ENCODE peak calls at places on chromosomes 5 and 9, in nine cellular contexts. T is AG10803, C is ACHN, O is Calu3, N is sciatic nerve, V is A549, Q is heart right ventricle, F is SW 1271, P is T-helper 1 cell. A is an unnamed sample.
A peak's percentile ranks its signal among the peaks of the same experiment; 100 is the strongest.

GRCh38 chr5:57887851-57888621 is 405.4 kb upstream of the ACTBL2 start:
- DNase-seq in C (peak; percentile 86), Q (peak; percentile 69), T (peak; percentile 68), P (no peak), N (no peak), V (peak; percentile 85), F (peak; percentile 75), O (peak; percentile 53), A (no peak)

GRCh38 chr5:64502181-64502580 is 3.6 kb upstream of the RGS7BP start:
- DNase-seq in P (no peak), Q (no peak), C (no peak), F (no peak), V (no peak), N (no peak), T (no peak), O (no peak), A (no peak)

GRCh38 chr5:36066540-36067210 is at the start of gene UGT3A2:
- DNase-seq in O (no peak), F (no peak), C (peak; percentile 13), V (no peak), Q (no peak), T (no peak), P (no peak), N (no peak), A (no peak)

GRCh38 chr9:12723409-12724028 is 30.3 kb downstream of the TYRP1 start:
- DNase-seq in Q (no peak), C (peak; percentile 37), F (no peak), T (peak; percentile 31), V (peak; percentile 44), P (no peak), N (no peak), O (no peak), A (no peak)

GRCh38 chr9:13267743-13268142 is 11.7 kb downstream of the MPDZ start:
- DNase-seq in C (peak; percentile 72), N (no peak), F (peak; percentile 77), P (no peak), T (peak; percentile 70), O (no peak), Q (peak; percentile 10), V (peak; percentile 24), A (no peak)

GRCh38 chr9:108671156-108671555 is 184.6 kb downstream of the ACTL7B start:
- DNase-seq in T (peak; percentile 67), C (no peak), F (peak; percentile 11), N (no peak), O (no peak), P (no peak), Q (no peak), V (peak; percentile 45), A (no peak)

GRCh38 chr9:73152953-73153352 is 1.3 kb downstream of the ANXA1 start:
- DNase-seq in F (peak; percentile 59), O (no peak), T (peak; percentile 71), C (no peak), Q (no peak), V (no peak), N (no peak), P (no peak), A (no peak)

GRCh38 chr9:117434568-117434967 is 19.7 kb upstream of the ASTN2 start:
- DNase-seq in V (no peak), N (no peak), T (no peak), O (no peak), P (no peak), Q (no peak), F (no peak), C (no peak), A (no peak)

GRCh38 chr9:78357165-78357873 is 60.4 kb downstream of the PSAT1 start:
- DNase-seq in N (no peak), C (no peak), V (no peak), T (no peak), F (no peak), Q (no peak), O (no peak), P (no peak), A (no peak)

GRCh38 chr9:93965830-93966577 is 10.8 kb upstream of the BARX1 start:
- DNase-seq in F (no peak), C (no peak), N (no peak), V (no peak), O (no peak), Q (no peak), P (no peak), T (no peak), A (peak; percentile 56)

GRCh38 chr9:130213898-130214761 is 41.9 kb downstream of the NCS1 start:
- DNase-seq in C (no peak), V (no peak), F (no peak), P (no peak), O (no peak), Q (no peak), N (no peak), T (no peak), A (peak; percentile 49)

GRCh38 chr5:15472116-15472515 is 27.9 kb upstream of the FBXL7 start:
- DNase-seq in F (no peak), Q (no peak), P (no peak), C (no peak), V (no peak), N (no peak), O (no peak), T (no peak), A (no peak)

GRCh38 chr9:37944266-37944650 is 40.3 kb upstream of the SLC25A51 start:
- DNase-seq in T (no peak), F (no peak), V (no peak), O (no peak), N (no peak), Q (no peak), P (no peak), C (peak; percentile 39), A (no peak)

GRCh38 chr9:137798901-137799629 is 78.5 kb upstream of the CACNA1B start:
- DNase-seq in V (no peak), P (no peak), F (no peak), N (no peak), C (no peak), Q (no peak), O (no peak), T (no peak), A (no peak)

GRCh38 chr9:33800886-33801285 is 5.5 kb downstream of the PRSS3 start:
- DNase-seq in F (no peak), C (no peak), Q (no peak), T (no peak), O (no peak), N (no peak), P (no peak), V (no peak), A (no peak)

GRCh38 chr5:68216737-68217231 is 1.2 kb downstream of the PIK3R1 start:
- DNase-seq in N (no peak), C (peak; percentile 27), Q (no peak), O (no peak), V (no peak), T (no peak), F (no peak), P (no peak), A (no peak)

GRCh38 chr5:100479079-100479688 is 56.0 kb upstream of the FAM174A start:
- DNase-seq in P (no peak), Q (no peak), V (peak; percentile 42), N (no peak), O (peak; percentile 46), T (peak; percentile 1), C (peak; percentile 27), F (peak; percentile 28), A (no peak)

GRCh38 chr5:138961221-138961620 is 86.1 kb upstream of the LRRTM2 start:
- DNase-seq in V (no peak), T (no peak), F (no peak), N (no peak), Q (no peak), C (no peak), P (no peak), O (no peak), A (no peak)

GRCh38 chr9:88387035-88387732 is 1.1 kb upstream of the SPIN1 start:
- DNase-seq in P (no peak), C (peak; percentile 52), N (peak; percentile 58), V (peak; percentile 54), F (peak; percentile 51), Q (peak; percentile 15), T (peak; percentile 51), O (peak; percentile 15), A (peak; percentile 78)

GRCh38 chr5:111781200-111781599 is 24.2 kb upstream of the NREP start:
- DNase-seq in F (no peak), T (peak; percentile 52), Q (peak; percentile 49), P (no peak), O (no peak), V (no peak), C (no peak), N (peak; percentile 74), A (peak; percentile 46)

GRCh38 chr9:133690111-133690561 is 48.0 kb downstream of the SARDH start:
- DNase-seq in F (no peak), N (no peak), P (no peak), O (peak; percentile 38), C (no peak), V (no peak), Q (no peak), T (no peak), A (peak; percentile 70)

GRCh38 chr5:52893105-52893504 is 96.0 kb upstream of the ITGA2 start:
- DNase-seq in C (no peak), Q (no peak), P (no peak), T (peak; percentile 57), V (no peak), O (no peak), F (no peak), N (no peak), A (no peak)

GRCh38 chr9:38214441-38214840 is 145.4 kb upstream of the SHB start:
- DNase-seq in N (no peak), O (no peak), F (no peak), C (no peak), V (no peak), P (no peak), T (no peak), Q (no peak), A (no peak)

GRCh38 chr5:36948650-36949049 is 72.1 kb downstream of the NIPBL start:
- DNase-seq in Q (no peak), F (no peak), N (no peak), P (no peak), O (no peak), T (no peak), V (no peak), C (peak; percentile 13), A (no peak)

GRCh38 chr5:37495668-37496067 is 116.5 kb downstream of the WDR70 start:
- DNase-seq in P (no peak), N (no peak), C (peak; percentile 20), T (peak; percentile 87), F (peak; percentile 33), Q (no peak), O (no peak), V (peak; percentile 13), A (no peak)

GRCh38 chr5:17178316-17178715 is 39.1 kb upstream of the BASP1 start:
- DNase-seq in O (no peak), C (no peak), T (peak; percentile 21), N (no peak), Q (no peak), V (no peak), F (no peak), P (no peak), A (no peak)

GRCh38 chr5:87354496-87354895 is 58.2 kb downstream of the CCNH start:
- DNase-seq in O (no peak), N (no peak), V (no peak), T (no peak), Q (no peak), C (no peak), F (no peak), P (no peak), A (no peak)

GRCh38 chr9:130271473-130271872 is 5.9 kb downstream of the HMCN2 start:
- DNase-seq in V (no peak), O (no peak), T (no peak), N (peak; percentile 3), Q (no peak), F (no peak), P (no peak), C (no peak), A (no peak)

GRCh38 chr9:16775330-16775729 is 95.1 kb downstream of the BNC2 start:
- DNase-seq in O (no peak), Q (no peak), P (no peak), F (no peak), C (no peak), V (no peak), T (no peak), N (no peak), A (no peak)

GRCh38 chr5:6623228-6623627 is 9.6 kb downstream of the NSUN2 start:
- DNase-seq in V (peak; percentile 4), T (no peak), O (no peak), C (no peak), F (no peak), N (no peak), P (no peak), Q (no peak), A (no peak)

GRCh38 chr5:39207628-39208027 is 11.7 kb downstream of the FYB1 start:
- DNase-seq in F (no peak), T (no peak), N (no peak), P (no peak), V (no peak), Q (no peak), C (no peak), O (no peak), A (no peak)

A was measured in left lung.